ENCODE peak calls at places on chromosomes 3 and 15, in five cellular contexts. P, O, L, F and Y are unnamed samples.

GRCh38 chr15:43096411-43096810 is 9.4 kb downstream of the UBR1 start:
- DNase-seq in P (no peak), O (no peak), L (no peak), F (no peak), Y (no peak)

GRCh38 chr15:74128785-74129350 is 1.5 kb upstream of the ISLR2 start:
- DNase-seq in P (no peak), O (no peak), L (no peak), F (no peak), Y (no peak)

GRCh38 chr3:9779721-9780450 is 10.1 kb upstream of the CAMK1 start:
- DNase-seq in P (peak), O (peak), L (no peak), F (no peak), Y (no peak)

GRCh38 chr3:165635791-165636681 is 201.2 kb downstream of the BCHE start:
- DNase-seq in P (no peak), O (no peak), L (no peak), F (no peak), Y (no peak)

GRCh38 chr3:151553873-151554272 is 93.0 kb upstream of the IGSF10 start:
- DNase-seq in P (no peak), O (no peak), L (no peak), F (no peak), Y (no peak)

GRCh38 chr3:150147776-150148175 is 177.1 kb upstream of the PFN2 start:
- DNase-seq in P (no peak), O (no peak), L (no peak), F (peak), Y (no peak)

GRCh38 chr15:61401903-61402698 is 173.0 kb upstream of the RORA start:
- DNase-seq in P (no peak), O (no peak), L (no peak), F (no peak), Y (no peak)

GRCh38 chr3:148992027-148992634 is 791 bp downstream of the GYG1 start:
- DNase-seq in P (peak), O (peak), L (peak), F (no peak), Y (peak)